ENCODE peak calls at places on chromosomes 5 and 9, in five cellular contexts. D is body of pancreas, W is A549, Z is caudate nucleus, R is tibial nerve. U is an unnamed sample.

GRCh38 chr9:137876269-137876668 is 1.3 kb upstream of the CACNA1B start:
- DNase-seq in D (no peak), W (no peak), Z (no peak), R (no peak), U (no peak)

GRCh38 chr9:33350310-33350709 is 52.1 kb downstream of the AQP7 start:
- DNase-seq in D (peak; percentile 5), W (peak; percentile 74), Z (no peak), R (no peak), U (no peak)

GRCh38 chr5:105885266-105885665 is 1785.5 kb downstream of the EFNA5 start:
- DNase-seq in D (no peak), W (no peak), Z (no peak), R (no peak), U (no peak)

GRCh38 chr5:43231977-43232376 is 40.0 kb downstream of the NIM1K start:
- DNase-seq in D (peak; percentile 88), W (peak; percentile 57), Z (no peak), R (no peak), U (no peak)

GRCh38 chr5:92353107-92354030 is 970.3 kb upstream of the ARRDC3 start:
- DNase-seq in D (no peak), W (peak; percentile 49), Z (no peak), R (no peak), U (no peak)

GRCh38 chr5:445591-445990 is 2.6 kb downstream of the EXOC3 start:
- DNase-seq in D (no peak), W (no peak), Z (no peak), R (no peak), U (peak; percentile 43)

GRCh38 chr9:79195904-79196303 is 375.9 kb upstream of the TLE4 start:
- DNase-seq in D (no peak), W (no peak), Z (no peak), R (no peak), U (no peak)

GRCh38 chr9:27003406-27004147 is 1.9 kb downstream of the LRRC19 start:
- DNase-seq in D (no peak), W (no peak), Z (no peak), R (no peak), U (no peak)

GRCh38 chr5:58937031-58937681 is 354.3 kb downstream of the RAB3C start:
- DNase-seq in D (no peak), W (no peak), Z (no peak), R (no peak), U (no peak)

GRCh38 chr9:4832786-4833579 is 40.2 kb downstream of the RCL1 start:
- DNase-seq in D (peak; percentile 40), W (peak; percentile 89), Z (no peak), R (no peak), U (peak; percentile 36)

GRCh38 chr5:56350595-56351170 is 117.6 kb upstream of the ANKRD55 start:
- DNase-seq in D (peak; percentile 55), W (peak; percentile 96), Z (no peak), R (no peak), U (peak; percentile 54)

GRCh38 chr5:125891326-125891725 is 531.9 kb upstream of the GRAMD2B start:
- DNase-seq in D (no peak), W (no peak), Z (no peak), R (no peak), U (no peak)

GRCh38 chr5:107778651-107779050 is 107.9 kb upstream of the EFNA5 start:
- DNase-seq in D (no peak), W (no peak), Z (no peak), R (no peak), U (no peak)

GRCh38 chr9:110199643-110200042 is 8.3 kb downstream of the C9orf152 start:
- DNase-seq in D (no peak), W (no peak), Z (no peak), R (no peak), U (no peak)

GRCh38 chr9:137222190-137223077 is at the start of gene RNF208:
- DNase-seq in D (no peak), W (no peak), Z (no peak), R (no peak), U (peak; percentile 44)

GRCh38 chr9:87554177-87554940 is 56.7 kb downstream of the DAPK1 start:
- DNase-seq in D (peak; percentile 34), W (no peak), Z (no peak), R (no peak), U (peak; percentile 55)

GRCh38 chr9:136714876-136715239 is 2.5 kb downstream of the DIPK1B start:
- DNase-seq in D (no peak), W (no peak), Z (no peak), R (no peak), U (no peak)

GRCh38 chr9:97357056-97357455 is 49.6 kb downstream of the CCDC180 start:
- DNase-seq in D (no peak), W (no peak), Z (no peak), R (no peak), U (no peak)

GRCh38 chr5:172868924-172869565 is 35.0 kb downstream of the ERGIC1 start:
- DNase-seq in D (peak; percentile 87), W (peak; percentile 93), Z (peak; percentile 31), R (peak; percentile 78), U (peak; percentile 92)

GRCh38 chr5:89064691-89065207 is 181.8 kb upstream of the MEF2C start:
- DNase-seq in D (no peak), W (no peak), Z (no peak), R (no peak), U (no peak)

GRCh38 chr9:132584616-132585560 is 2.5 kb downstream of the BARHL1 start:
- DNase-seq in D (no peak), W (peak; percentile 12), Z (no peak), R (no peak), U (no peak)

GRCh38 chr9:136051568-136052432 is 43.3 kb downstream of the NACC2 start:
- DNase-seq in D (peak; percentile 86), W (peak; percentile 98), Z (peak; percentile 87), R (peak; percentile 44), U (no peak)

GRCh38 chr9:124869986-124870560 is 8.1 kb downstream of the ARPC5L start:
- DNase-seq in D (peak; percentile 46), W (no peak), Z (no peak), R (no peak), U (peak; percentile 83)

GRCh38 chr5:1896602-1897376 is 14.1 kb upstream of the IRX4 start:
- DNase-seq in D (no peak), W (no peak), Z (no peak), R (no peak), U (no peak)

GRCh38 chr5:41870621-41871048 is 410 bp upstream of the OXCT1 start:
- DNase-seq in D (no peak), W (no peak), Z (no peak), R (no peak), U (no peak)

GRCh38 chr9:108521063-108521462 is 334.7 kb downstream of the ACTL7B start:
- DNase-seq in D (no peak), W (no peak), Z (no peak), R (no peak), U (no peak)

GRCh38 chr9:90972057-90972456 is 170.4 kb downstream of the SYK start:
- DNase-seq in D (no peak), W (no peak), Z (no peak), R (no peak), U (no peak)

GRCh38 chr9:90967171-90967570 is 165.6 kb downstream of the SYK start:
- DNase-seq in D (no peak), W (no peak), Z (no peak), R (no peak), U (no peak)

GRCh38 chr9:90969021-90969675 is 167.5 kb downstream of the SYK start:
- DNase-seq in D (no peak), W (no peak), Z (no peak), R (no peak), U (no peak)

GRCh38 chr9:90974007-90974406 is 172.4 kb downstream of the SYK start:
- DNase-seq in D (no peak), W (no peak), Z (no peak), R (no peak), U (no peak)

DNA sequence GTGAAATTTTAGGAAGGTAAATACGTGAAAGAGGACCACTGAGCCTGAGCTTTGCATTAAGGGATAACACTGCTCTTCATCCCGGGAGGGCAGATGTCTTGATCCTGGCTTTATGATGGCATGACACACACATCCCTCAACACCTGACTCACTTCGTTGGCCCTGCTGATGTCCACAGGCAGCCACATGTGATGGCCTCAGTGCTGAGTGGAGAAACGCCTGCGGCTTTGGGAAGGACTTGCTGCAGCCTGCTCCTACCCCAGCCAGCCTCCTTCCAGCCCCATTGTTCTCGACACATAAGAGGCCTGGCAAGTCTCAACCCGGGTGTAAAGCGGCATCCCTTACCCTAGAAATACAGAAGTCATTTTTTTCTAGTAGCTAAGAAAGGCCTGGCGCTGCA is 169.0 kb downstream of the SYK start:
- DNase-seq in D (no peak), W (no peak), Z (no peak), R (no peak), U (no peak)
- H3K27ac ChIP-seq in D (no peak overlapping the region), W (no peak overlapping the region), Z (no peak overlapping the region), R (no peak overlapping the region), U (no peak overlapping the region)

DNA sequence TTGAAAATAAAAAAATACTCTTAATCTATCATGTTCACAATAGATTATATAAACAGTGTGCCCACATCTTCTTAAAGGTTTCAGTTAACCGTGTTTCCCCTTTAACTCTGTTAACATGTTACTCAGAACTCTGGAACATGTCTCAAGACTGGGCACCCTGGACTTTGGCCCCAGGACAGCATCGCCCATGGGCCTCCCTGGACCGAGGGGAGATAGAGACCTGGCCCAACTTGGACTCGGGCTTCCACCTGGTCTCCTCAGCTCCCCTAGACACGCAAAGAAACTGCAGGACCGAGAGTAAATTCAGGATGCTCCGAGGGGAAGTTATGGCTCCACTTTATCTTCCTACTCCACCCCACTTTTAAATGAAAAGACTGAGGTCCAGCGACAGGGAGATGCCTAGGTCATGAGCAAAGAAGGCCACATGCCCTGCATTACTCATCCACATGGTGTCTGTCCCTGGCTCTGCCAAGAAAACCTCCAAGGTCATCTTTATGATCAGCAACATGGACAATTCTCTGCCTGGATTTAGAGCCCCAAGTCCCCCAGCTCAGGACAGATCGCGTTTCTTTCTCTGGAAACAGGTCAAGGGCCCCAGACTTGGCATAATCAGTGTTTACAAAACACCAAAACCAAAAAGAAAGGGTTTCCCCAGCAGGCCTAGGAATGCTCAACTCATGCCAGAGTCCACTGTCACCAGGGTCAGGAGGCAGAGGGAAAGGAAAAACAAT is 17.3 kb downstream of the GPX3 start:
- DNase-seq in D (peak; percentile 43), W (no peak), Z (no peak), R (peak; percentile 55), U (peak; percentile 86)
- H3K27ac ChIP-seq in D (no peak overlapping the region), W (peak overlapping the region; percentile 13), Z (peak overlapping the region; percentile 55), R (peak overlapping the region; percentile 21), U (peak overlapping the region; percentile 53)

DNA sequence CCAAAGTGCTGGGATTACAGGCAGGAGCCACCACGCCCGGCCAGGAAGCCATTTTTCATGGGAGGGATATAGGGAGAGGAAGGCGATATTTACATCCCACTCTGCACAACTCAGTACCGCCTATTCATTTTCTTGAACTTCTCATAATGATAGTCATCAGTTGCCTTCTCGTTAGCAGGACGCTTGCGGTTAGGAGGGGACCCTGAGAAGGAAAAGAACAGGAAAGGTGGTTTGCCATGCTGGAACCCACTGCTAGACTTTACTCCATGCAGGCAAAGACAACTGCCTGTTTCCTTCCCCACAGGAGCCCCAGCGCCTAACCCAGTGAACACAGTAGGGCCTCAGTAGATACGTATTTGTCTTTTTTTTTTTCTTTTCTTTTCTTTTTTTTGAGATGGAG is 4.1 kb upstream of the TOR1A start:
- DNase-seq in D (no peak), W (no peak), Z (no peak), R (no peak), U (no peak)
- H3K27ac ChIP-seq in D (no peak overlapping the region), W (no peak overlapping the region), Z (no peak overlapping the region), R (no peak overlapping the region), U (no peak overlapping the region)

DNA sequence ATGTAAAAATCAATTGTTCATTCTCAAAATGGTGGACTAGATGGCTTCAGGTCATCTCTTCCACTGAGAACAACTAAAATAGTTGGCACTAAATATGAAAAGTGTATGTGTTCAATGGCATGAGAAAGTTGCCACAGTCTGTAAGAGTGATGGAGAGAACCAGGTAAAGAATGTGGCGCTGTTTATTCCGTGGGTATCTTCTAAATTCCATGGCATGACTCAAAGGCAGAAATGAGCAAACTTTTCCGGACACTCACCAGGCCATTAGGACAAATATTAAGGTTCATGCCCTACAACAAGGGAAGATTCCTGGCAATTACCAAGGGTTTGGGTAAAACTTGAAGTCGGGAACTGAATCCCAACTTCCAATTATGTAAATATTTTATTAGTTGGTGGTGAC is 825.4 kb upstream of the CDH6 start:
- DNase-seq in D (no peak), W (no peak), Z (no peak), R (no peak), U (no peak)
- H3K27ac ChIP-seq in D (no peak overlapping the region), W (no peak overlapping the region), Z (no peak overlapping the region), R (no peak overlapping the region), U (no peak overlapping the region)

U was measured in adrenal gland.